ENCODE peak calls at places on chromosomes 5 and 9, in four cellular contexts. O is body of pancreas, L is stomach, N is H1. R is an unnamed sample.

GRCh38 chr9:27394154-27394825 is 97.3 kb upstream of the EQTN start:
- DNase-seq in L (no peak), N (no peak), O (no peak), R (no peak)

GRCh38 chr9:114321759-114322158 is 1.1 kb upstream of the ORM1 start:
- DNase-seq in N (no peak), O (no peak), L (no peak), R (no peak)

GRCh38 chr5:1842026-1842819 is 40.5 kb downstream of the IRX4 start:
- DNase-seq in L (no peak), N (no peak), O (no peak), R (no peak)

GRCh38 chr5:143576721-143577484 is 173.4 kb upstream of the NR3C1 start:
- DNase-seq in N (no peak), O (peak), L (no peak), R (no peak)

GRCh38 chr5:157312492-157312891 is 46.6 kb downstream of the CYFIP2 start:
- DNase-seq in N (no peak), L (peak), O (peak), R (peak)

GRCh38 chr9:128694344-128694743 is 5.3 kb downstream of the SET start:
- DNase-seq in N (no peak), O (no peak), L (no peak), R (no peak)

GRCh38 chr9:131943397-131943796 is 136.3 kb downstream of the MED27 start:
- DNase-seq in L (no peak), O (peak), N (no peak), R (no peak)

GRCh38 chr9:89788457-89788856 is 183.6 kb downstream of the GADD45G start:
- DNase-seq in O (no peak), L (no peak), N (no peak), R (no peak)

GRCh38 chr5:179127136-179128040 is 67.2 kb downstream of the ZNF354C start:
- DNase-seq in N (no peak), L (no peak), O (peak), R (no peak)

GRCh38 chr5:100902406-100903035 is 561 bp downstream of the ST8SIA4 start:
- DNase-seq in O (no peak), L (no peak), N (peak), R (peak)

GRCh38 chr5:126829098-126829497 is 52.2 kb downstream of the LMNB1 start:
- DNase-seq in L (no peak), O (no peak), N (no peak), R (no peak)

GRCh38 chr9:94985649-94986048 is 259.1 kb downstream of the AOPEP start:
- DNase-seq in L (no peak), O (no peak), N (no peak), R (no peak)
- TF ChIP-seq POLR2A in L (no peak), O (no peak), N (no peak), R (no peak)

DNA sequence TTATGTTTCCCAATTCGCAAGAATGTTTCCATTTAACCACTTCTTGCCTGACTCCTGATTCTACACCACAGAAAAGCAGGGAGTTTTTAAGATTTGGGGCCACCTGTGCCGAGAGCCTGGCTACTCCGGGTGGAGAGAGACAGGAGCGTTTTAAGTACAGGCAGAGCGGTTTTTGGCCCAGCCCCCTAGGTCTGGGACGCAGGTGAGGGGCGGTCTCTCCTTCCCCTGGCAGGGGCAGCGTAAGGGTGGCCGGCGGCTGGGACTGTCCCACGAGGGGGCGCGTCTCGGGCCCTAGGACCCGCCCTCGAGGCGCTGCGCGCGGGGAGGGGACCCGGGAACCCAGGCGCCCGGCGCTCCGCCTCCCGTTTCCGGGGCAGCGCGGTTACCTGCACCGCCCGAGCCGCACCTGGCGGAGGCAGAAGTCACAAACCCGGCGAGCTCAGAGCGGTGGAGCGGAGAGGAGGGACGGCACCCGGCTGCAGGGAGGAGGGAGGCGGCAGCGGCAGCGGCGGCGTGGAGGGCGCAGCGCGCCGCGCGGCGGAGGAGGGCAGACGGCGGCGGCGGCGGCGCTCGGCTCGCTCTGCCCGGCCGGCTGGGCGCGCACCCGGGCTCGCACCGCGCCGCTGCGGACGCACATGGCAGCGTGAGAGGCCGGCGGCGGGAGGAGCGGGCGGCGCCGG is at the start of gene WWC1:
- DNase-seq in L (peak), N (peak), O (peak), R (no peak)
- TF ChIP-seq POLR2A in L (no peak), N (peak), O (peak), R (no peak)

GRCh38 chr5:172770374-172770674 is 671 bp downstream of the DUSP1 start:
- DNase-seq in N (peak), L (no peak), O (no peak), R (no peak)

GRCh38 chr5:172769598-172770373 is 1.2 kb downstream of the DUSP1 start:
- DNase-seq in L (no peak), O (peak), N (no peak), R (peak)

GRCh38 chr5:172771439-172772111 is 580 bp upstream of the DUSP1 start:
- DNase-seq in O (peak), N (no peak), L (no peak), R (peak)

GRCh38 chr5:172772112-172772906 is 1.3 kb upstream of the DUSP1 start:
- DNase-seq in O (peak), L (peak), N (peak), R (peak)

DNA sequence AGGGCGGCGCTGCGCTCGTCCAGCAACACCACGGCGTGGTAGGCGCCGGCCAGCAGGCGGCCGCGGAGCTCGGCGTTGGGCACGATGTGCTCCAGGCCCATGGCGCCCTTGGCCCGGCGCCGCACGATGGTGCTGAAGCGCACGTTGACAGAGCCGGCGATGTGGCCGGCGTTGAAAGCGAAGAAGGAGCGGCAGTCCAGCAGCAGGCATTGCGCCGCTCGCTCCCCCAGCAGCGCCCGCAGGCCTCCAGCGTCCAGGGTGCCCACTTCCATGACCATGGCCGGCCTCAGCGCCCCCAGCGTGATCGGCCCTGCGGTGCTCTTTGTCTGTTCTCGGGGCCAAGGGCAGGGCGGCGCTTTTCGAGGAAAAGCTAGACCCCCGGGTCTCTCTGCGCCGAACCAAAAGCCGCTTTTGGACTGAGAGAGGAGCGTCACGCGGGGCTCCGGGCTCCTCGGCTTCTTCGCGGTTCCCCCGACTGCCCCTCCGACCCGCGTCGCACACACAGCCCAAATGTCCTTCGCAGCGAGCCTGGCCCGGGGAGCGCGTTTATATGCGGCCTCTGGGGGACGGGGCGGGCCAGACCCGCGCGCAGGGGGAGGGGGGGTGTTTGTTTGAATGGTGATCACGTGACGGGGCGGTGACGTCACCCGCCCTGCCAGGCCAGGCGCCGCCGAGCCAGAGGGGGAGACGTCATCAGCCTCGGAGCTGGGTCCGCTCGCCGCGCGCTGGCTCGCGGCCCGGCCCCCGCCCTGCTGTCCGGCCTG is at the start of gene DUSP1:
- DNase-seq in L (peak), N (peak), O (peak), R (peak)
- TF ChIP-seq POLR2A in L (no peak), N (peak), O (peak), R (peak)

DNA sequence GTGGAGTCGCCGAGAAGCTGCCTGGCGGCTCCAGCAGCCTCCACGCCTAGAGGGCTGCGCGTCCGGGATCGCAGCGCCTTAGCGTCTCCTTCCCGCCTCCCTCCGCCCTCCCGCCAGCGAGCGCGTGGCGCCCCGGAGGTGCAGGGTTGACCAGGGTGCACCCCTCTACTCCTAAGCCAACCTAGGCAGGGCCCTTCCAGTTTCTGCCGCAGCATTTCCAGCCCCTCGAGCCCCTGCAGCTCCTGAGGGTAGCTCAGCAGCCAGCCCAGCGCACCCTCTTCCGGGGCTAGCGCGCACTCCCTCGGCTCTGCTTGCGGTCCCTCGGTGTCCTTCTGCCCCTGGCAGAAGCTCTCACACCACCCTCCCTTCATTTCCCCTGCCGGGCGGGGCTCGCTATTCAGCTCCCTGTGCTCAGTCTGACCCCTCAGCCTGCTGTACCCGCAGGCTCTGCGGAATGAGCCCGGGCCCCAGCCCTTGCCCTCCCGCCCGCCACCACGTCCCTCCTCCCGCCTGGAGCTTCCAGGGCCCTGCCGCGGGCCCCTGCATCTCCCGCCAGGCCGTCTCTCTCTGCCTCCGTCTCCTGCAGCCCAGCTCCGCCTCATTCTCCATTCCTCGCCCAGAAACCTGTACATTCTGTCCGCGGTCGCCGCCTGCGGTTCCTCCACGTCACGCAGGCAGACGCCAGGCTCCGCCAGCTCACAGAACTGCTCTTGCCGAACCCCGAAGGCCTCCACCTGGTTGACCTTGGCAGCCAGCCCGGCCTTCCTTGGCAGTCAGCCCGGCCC is 61.8 kb downstream of the SPATA31C2 start:
- DNase-seq in L (peak), N (peak), O (peak), R (peak)
- TF ChIP-seq POLR2A in L (no peak), N (no peak), O (peak), R (no peak)

R was measured in erythroblast.